ENCODE peak calls at places on chromosomes 12 and 14, in eight cellular contexts. E is heart right ventricle; U is GM12865; B is neural crest cell; G is HCT116; T is tibial artery; X is CD8-positive, alpha-beta T cell; H is OCI-LY7. L is an unnamed sample.

GRCh38 chr12:15001733-15002471 is 29.1 kb downstream of the PDE6H start:
- DNase-seq in B (no peak), E (peak), H (no peak), U (no peak), X (no peak), G (no peak), T (peak), L (no peak)

GRCh38 chr12:6097384-6097783 is 27.1 kb downstream of the VWF start:
- DNase-seq in U (no peak), G (no peak), E (no peak), X (no peak), B (no peak), T (no peak), H (no peak), L (no peak)

GRCh38 chr14:91839754-91840153 is 27.6 kb downstream of the TC2N start:
- DNase-seq in H (peak), X (no peak), T (no peak), U (peak), E (no peak), B (no peak), G (no peak), L (no peak)

GRCh38 chr12:63955831-63956685 is 111.6 kb downstream of the SRGAP1 start:
- DNase-seq in U (peak), H (no peak), E (no peak), G (no peak), T (peak), X (no peak), B (no peak), L (peak)

GRCh38 chr14:64692597-64693350 is 11.4 kb upstream of the PLEKHG3 start:
- DNase-seq in G (no peak), U (no peak), B (no peak), X (no peak), T (no peak), H (no peak), E (no peak), L (no peak)

GRCh38 chr12:63306476-63306875 is 155.5 kb upstream of the AVPR1A start:
- DNase-seq in G (no peak), B (no peak), X (no peak), T (no peak), U (peak), H (no peak), E (no peak), L (no peak)

GRCh38 chr12:92730758-92731157 is 28.0 kb downstream of the PLEKHG7 start:
- DNase-seq in H (no peak), B (no peak), X (no peak), T (no peak), U (no peak), E (no peak), G (no peak), L (no peak)

GRCh38 chr14:101820283-101820798 is 58.8 kb downstream of the PPP2R5C start:
- DNase-seq in G (no peak), B (no peak), T (no peak), H (no peak), U (peak), X (peak), E (no peak), L (no peak)

GRCh38 chr14:94342334-94342934 is 19.3 kb upstream of the SERPINA6 start:
- DNase-seq in U (peak), H (no peak), G (peak), B (no peak), T (peak), E (peak), X (no peak), L (peak)

GRCh38 chr14:101377069-101377468 is 184.2 kb upstream of the DIO3 start:
- DNase-seq in U (no peak), B (no peak), G (no peak), E (no peak), H (no peak), X (no peak), T (no peak), L (no peak)

GRCh38 chr12:52243264-52243773 is 10.3 kb downstream of the KRT7 start:
- DNase-seq in U (no peak), T (no peak), B (no peak), X (no peak), G (no peak), H (no peak), E (no peak), L (no peak)

GRCh38 chr12:111673503-111673902 is 12.3 kb downstream of the BRAP start:
- DNase-seq in H (peak), G (peak), B (no peak), U (peak), E (no peak), X (no peak), T (no peak), L (no peak)
- TF ChIP-seq CTCF in H (peak), G (peak), B (peak), U (peak), E (peak), X (no peak), T (peak), L (peak)

GRCh38 chr14:63091394-63091996 is 46.2 kb upstream of the KCNH5 start:
- DNase-seq in E (no peak), X (no peak), T (no peak), H (no peak), U (no peak), G (no peak), B (no peak), L (no peak)
- TF ChIP-seq CTCF in E (no peak), X (no peak), T (no peak), H (peak), U (no peak), G (no peak), B (peak), L (no peak)

GRCh38 chr14:39581474-39581873 is 149.2 kb upstream of the FBXO33 start:
- DNase-seq in G (no peak), T (no peak), E (no peak), X (no peak), H (peak), U (peak), B (no peak), L (no peak)
- TF ChIP-seq CTCF in G (peak), T (peak), E (peak), X (peak), H (peak), U (no peak), B (peak), L (no peak)

DNA sequence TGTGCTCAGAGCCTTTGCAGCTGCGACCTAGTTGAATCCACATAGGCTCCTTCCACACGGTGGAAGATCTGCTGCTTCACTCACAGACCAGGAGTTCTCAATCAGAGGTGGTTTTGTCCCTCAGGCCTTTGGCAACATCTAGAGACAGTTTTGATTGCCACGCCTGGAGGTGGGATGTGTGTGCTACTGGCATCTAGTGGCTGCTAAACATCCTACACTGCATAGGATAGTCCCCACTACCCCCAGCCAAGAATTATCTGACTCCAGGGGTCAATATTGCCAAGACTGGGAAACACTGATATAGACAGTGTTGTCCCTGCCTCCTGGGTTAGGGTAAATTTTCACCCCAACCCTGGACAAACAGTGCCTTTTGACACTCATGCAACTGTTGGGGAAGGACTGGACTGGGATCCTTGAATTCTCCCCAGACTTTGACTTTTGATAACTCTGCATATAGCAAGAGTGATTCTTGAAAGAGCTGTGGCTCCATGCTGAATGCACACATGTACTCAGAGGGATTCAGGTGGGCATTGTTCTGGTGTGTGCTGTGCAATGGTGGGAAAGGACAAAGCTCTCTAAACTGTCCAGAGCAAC is 39.8 kb downstream of the BAZ2A start:
- DNase-seq in B (no peak), U (peak), X (no peak), G (no peak), T (no peak), H (peak), E (no peak), L (no peak)
- TF ChIP-seq CTCF in B (peak), U (peak), X (no peak), G (peak), T (no peak), H (peak), E (peak), L (peak)

DNA sequence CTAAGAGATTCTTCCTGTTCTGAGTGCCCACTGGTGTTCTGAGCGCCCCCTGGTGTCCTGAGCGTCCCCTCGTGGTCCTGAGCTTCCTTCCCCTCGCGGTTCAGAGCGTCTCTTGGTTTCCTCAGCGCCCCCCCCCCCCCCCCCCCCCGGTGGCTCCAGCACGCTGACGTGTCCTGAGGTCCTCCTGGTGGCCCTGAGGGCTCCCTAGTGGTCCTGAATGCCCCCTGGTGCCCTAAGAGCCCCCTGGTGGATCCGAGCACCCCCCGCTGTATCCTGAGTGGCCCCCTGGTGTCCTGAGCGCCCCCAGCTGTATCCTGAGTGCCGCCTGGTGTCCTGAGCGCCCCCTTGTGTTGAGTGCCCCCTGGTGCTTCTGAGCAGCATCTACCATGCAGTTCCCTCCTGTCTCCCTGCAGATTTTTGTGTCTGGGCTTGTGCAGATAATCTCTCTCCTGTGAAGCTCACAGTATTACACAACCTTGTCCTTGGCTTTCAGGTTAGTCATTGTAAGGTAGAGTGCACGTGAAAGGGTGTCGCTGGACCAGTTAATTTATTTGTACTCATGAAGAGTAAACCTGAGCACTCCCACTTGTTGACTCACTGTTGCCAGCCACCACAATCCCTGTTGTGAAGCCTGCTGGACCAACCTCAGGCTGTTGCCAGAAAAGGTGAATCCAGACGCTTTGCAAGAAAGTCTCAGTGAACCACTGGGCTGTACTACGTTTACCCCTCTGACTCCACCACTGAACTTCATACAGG is 1168.4 kb downstream of the TMEM121 start:
- DNase-seq in B (no peak), G (no peak), T (no peak), H (no peak), E (peak), U (peak), X (peak), L (peak)
- TF ChIP-seq CTCF in B (no peak), G (peak), T (no peak), H (peak), E (no peak), U (peak), X (peak), L (peak)

GRCh38 chr14:78598046-78598652 is 428.0 kb downstream of the NRXN3 start:
- DNase-seq in X (peak), T (peak), B (peak), G (peak), U (peak), E (peak), H (peak), L (no peak)
- TF ChIP-seq CTCF in X (peak), T (peak), B (peak), G (peak), U (peak), E (peak), H (peak), L (peak)

DNA sequence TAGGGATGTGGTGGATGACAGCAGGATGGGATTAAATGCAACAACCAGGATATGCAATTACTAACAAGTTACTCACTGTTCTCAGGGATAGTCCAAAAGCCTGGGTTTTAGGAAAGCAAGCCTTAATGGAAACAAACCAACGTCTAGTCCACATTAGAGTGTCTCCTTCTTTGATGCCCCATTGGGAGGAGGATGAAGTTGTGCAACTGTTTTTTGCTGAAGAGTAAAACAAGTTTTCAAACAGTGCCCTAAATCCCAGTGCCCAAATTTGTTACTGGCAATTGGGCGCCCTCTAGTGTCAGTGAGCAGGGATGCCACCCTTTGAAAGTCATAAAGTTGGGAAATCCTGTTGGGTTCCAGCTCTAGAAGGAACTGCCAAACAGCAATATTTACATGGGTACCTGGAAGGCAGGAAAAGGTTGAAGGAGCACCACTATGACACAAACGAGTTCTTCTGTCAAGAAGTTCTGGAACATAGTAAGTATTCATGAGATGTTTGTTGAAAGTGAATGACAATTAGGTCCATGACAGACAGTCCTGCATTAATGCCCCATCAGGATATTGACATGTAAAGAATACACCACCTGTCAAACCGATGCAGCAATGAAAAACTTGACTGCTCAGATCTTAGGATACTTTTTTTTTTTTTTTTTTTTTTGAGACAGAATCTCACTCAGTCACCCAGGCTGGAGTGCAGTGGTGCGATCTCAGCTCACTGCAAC is 11.1 kb upstream of the DPF3 start:
- DNase-seq in H (peak), E (no peak), T (peak), B (peak), U (peak), G (peak), X (peak), L (peak)
- TF ChIP-seq CTCF in H (peak), E (peak), T (peak), B (peak), U (peak), G (peak), X (peak), L (peak)

L was measured in CD14-positive monocyte.